ENCODE peak calls at places on chromosomes 4 and X, in seven cellular contexts. One of them, this sample, is unnamed.

GRCh38 chr4:8674311-8674885 is 81.8 kb downstream of the CPZ start:
- DNase-seq in fibroblast of mammary gland: no peak
- DNase-seq in heart right ventricle: no peak
- DNase-seq in retinal pigment epithelial cell: no peak
- DNase-seq in left lung: no peak
- DNase-seq in AG04450: no peak
- DNase-seq in GM12864: no peak
- DNase-seq in this sample: no peak

GRCh38 chr4:1154126-1154522 is 18.3 kb downstream of the SPON2 start:
- DNase-seq in fibroblast of mammary gland: no peak
- DNase-seq in heart right ventricle: no peak
- DNase-seq in retinal pigment epithelial cell: no peak
- DNase-seq in left lung: no peak
- DNase-seq in AG04450: no peak
- DNase-seq in GM12864: no peak
- DNase-seq in this sample: no peak

GRCh38 chr4:4578981-4579380 is 37.1 kb upstream of the STX18 start:
- DNase-seq in fibroblast of mammary gland: no peak
- DNase-seq in heart right ventricle: no peak
- DNase-seq in retinal pigment epithelial cell: no peak
- DNase-seq in left lung: no peak
- DNase-seq in AG04450: no peak
- DNase-seq in GM12864: no peak
- DNase-seq in this sample: no peak

GRCh38 chr4:7673111-7673510 is 238.4 kb upstream of the PSAPL1 start:
- DNase-seq in fibroblast of mammary gland: no peak
- DNase-seq in heart right ventricle: no peak
- DNase-seq in retinal pigment epithelial cell: no peak
- DNase-seq in left lung: no peak
- DNase-seq in AG04450: no peak
- DNase-seq in GM12864: no peak
- DNase-seq in this sample: no peak

GRCh38 chr4:158090323-158090722 is 82.5 kb downstream of the GASK1B start:
- DNase-seq in fibroblast of mammary gland: no peak
- DNase-seq in heart right ventricle: no peak
- DNase-seq in retinal pigment epithelial cell: no peak
- DNase-seq in left lung: no peak
- DNase-seq in AG04450: no peak
- DNase-seq in GM12864: no peak
- DNase-seq in this sample: no peak

GRCh38 chrX:71282514-71283408 is 674 bp upstream of the NONO start:
- DNase-seq in fibroblast of mammary gland: peak; percentile 46
- DNase-seq in heart right ventricle: no peak
- DNase-seq in retinal pigment epithelial cell: peak; percentile 20
- DNase-seq in left lung: no peak
- DNase-seq in AG04450: no peak
- DNase-seq in GM12864: peak; percentile 21
- DNase-seq in this sample: no peak

GRCh38 chrX:134365923-134366322 is 94.0 kb upstream of the HPRT1 start:
- DNase-seq in fibroblast of mammary gland: no peak
- DNase-seq in heart right ventricle: no peak
- DNase-seq in retinal pigment epithelial cell: peak; percentile 8
- DNase-seq in left lung: no peak
- DNase-seq in AG04450: no peak
- DNase-seq in GM12864: no peak
- DNase-seq in this sample: no peak

GRCh38 chrX:13898084-13898483 is 81.2 kb upstream of the GPM6B start:
- DNase-seq in fibroblast of mammary gland: peak; percentile 89
- DNase-seq in heart right ventricle: no peak
- DNase-seq in retinal pigment epithelial cell: no peak
- DNase-seq in left lung: no peak
- DNase-seq in AG04450: no peak
- DNase-seq in GM12864: no peak
- DNase-seq in this sample: no peak

GRCh38 chr4:167031534-167032156 is 202.6 kb downstream of the SPOCK3 start:
- DNase-seq in fibroblast of mammary gland: peak; percentile 32
- DNase-seq in heart right ventricle: no peak
- DNase-seq in retinal pigment epithelial cell: no peak
- DNase-seq in left lung: no peak
- DNase-seq in AG04450: no peak
- DNase-seq in GM12864: no peak
- DNase-seq in this sample: no peak

GRCh38 chr4:64870558-64870957 is 461.3 kb upstream of the TECRL start:
- DNase-seq in fibroblast of mammary gland: no peak
- DNase-seq in heart right ventricle: no peak
- DNase-seq in retinal pigment epithelial cell: no peak
- DNase-seq in left lung: no peak
- DNase-seq in AG04450: no peak
- DNase-seq in GM12864: no peak
- DNase-seq in this sample: no peak

GRCh38 chrX:124228849-124229248 is 103.6 kb upstream of the TEX13D start:
- DNase-seq in fibroblast of mammary gland: no peak
- DNase-seq in heart right ventricle: no peak
- DNase-seq in retinal pigment epithelial cell: no peak
- DNase-seq in left lung: no peak
- DNase-seq in AG04450: no peak
- DNase-seq in GM12864: no peak
- DNase-seq in this sample: no peak

GRCh38 chr4:144465546-144465945 is 180.4 kb upstream of the HHIP start:
- DNase-seq in fibroblast of mammary gland: no peak
- DNase-seq in heart right ventricle: no peak
- DNase-seq in retinal pigment epithelial cell: no peak
- DNase-seq in left lung: no peak
- DNase-seq in AG04450: no peak
- DNase-seq in GM12864: no peak
- DNase-seq in this sample: no peak

GRCh38 chr4:163875327-163875726 is 380.8 kb downstream of the TMA16 start:
- DNase-seq in fibroblast of mammary gland: no peak
- DNase-seq in heart right ventricle: no peak
- DNase-seq in retinal pigment epithelial cell: no peak
- DNase-seq in left lung: no peak
- DNase-seq in AG04450: no peak
- DNase-seq in GM12864: no peak
- DNase-seq in this sample: no peak

DNA sequence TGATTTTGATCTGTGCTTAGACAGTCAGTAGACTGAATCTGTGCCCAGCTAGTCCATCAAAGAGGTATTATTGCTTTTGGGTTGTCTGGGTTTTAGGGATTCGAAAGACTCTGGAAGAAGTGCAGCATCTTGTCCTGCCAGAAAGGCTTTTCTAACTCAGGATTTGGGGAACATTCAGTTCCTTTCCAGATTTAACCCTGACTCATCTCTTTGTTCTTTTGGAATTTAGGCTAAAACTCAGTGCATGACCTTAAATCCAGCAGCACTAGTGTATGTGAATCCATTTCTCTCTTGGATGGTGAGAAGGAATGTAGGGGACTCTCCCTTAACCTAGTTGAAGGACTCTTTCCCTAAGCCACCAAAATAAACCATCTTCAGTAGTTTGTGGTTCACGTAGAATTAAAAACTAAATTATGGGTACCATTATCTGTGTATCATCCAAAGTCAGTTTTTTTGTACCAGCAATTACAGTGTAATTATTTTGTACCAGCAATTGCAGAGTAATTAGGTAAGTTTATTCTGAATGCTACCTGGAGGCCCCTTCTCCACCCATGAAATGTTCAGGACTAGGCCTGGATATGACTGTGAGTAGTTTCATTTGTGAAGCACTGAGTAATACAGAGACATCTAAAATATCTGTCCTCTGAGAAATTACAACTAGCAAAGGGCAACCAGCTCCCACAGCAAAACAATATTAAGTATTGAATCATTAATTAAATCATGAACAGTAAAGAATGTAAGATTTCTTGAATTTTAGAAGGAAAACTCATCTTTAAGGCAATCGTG is 384.0 kb downstream of the TMA16 start:
- DNase-seq in fibroblast of mammary gland: peak; percentile 38
- DNase-seq in heart right ventricle: no peak
- DNase-seq in retinal pigment epithelial cell: no peak
- DNase-seq in left lung: no peak
- DNase-seq in AG04450: no peak
- DNase-seq in GM12864: no peak
- DNase-seq in this sample: no peak
- TF ChIP-seq CTCF in fibroblast of mammary gland: no peak
- TF ChIP-seq CTCF in heart right ventricle: no peak
- TF ChIP-seq CTCF in retinal pigment epithelial cell: no peak
- TF ChIP-seq CTCF in left lung: no peak
- TF ChIP-seq CTCF in AG04450: no peak
- TF ChIP-seq CTCF in GM12864: no peak
- TF ChIP-seq CTCF in this sample: no peak

DNA sequence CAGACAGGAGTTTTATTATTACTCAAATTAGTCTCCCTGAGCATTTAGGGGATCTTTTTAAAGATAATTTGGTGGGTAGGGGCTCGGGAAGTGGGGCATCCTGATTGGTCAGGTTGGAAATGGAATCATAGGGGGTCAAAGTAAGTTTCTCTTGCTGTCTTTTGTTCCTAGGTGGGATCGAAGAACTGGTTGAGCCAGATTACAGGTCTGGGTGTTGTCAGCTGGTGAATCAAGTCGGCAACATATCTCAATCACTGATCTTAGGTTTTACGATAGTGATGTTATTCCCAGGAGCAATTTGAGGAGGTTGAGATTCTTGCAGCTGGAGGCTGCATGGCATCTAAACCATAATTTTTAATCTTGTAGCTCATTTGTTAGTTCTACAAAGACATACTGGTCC is 629.5 kb upstream of the AMOT start:
- DNase-seq in fibroblast of mammary gland: no peak
- DNase-seq in heart right ventricle: no peak
- DNase-seq in retinal pigment epithelial cell: no peak
- DNase-seq in left lung: no peak
- DNase-seq in AG04450: no peak
- DNase-seq in GM12864: no peak
- DNase-seq in this sample: no peak
- H3K4me3 ChIP-seq in fibroblast of mammary gland: no peak overlapping the region
- H3K4me3 ChIP-seq in heart right ventricle: no peak overlapping the region
- H3K4me3 ChIP-seq in retinal pigment epithelial cell: no peak overlapping the region
- H3K4me3 ChIP-seq in left lung: no peak overlapping the region
- H3K4me3 ChIP-seq in AG04450: no peak overlapping the region
- H3K4me3 ChIP-seq in GM12864: no peak overlapping the region
- H3K4me3 ChIP-seq in this sample: no peak overlapping the region

GRCh38 chr4:2829933-2830451 is 13.7 kb upstream of the ADD1 start:
- DNase-seq in fibroblast of mammary gland: no peak
- DNase-seq in heart right ventricle: no peak
- DNase-seq in retinal pigment epithelial cell: no peak
- DNase-seq in left lung: no peak
- DNase-seq in AG04450: no peak
- DNase-seq in GM12864: no peak
- DNase-seq in this sample: no peak

GRCh38 chr4:2828758-2829181 is 14.9 kb upstream of the ADD1 start:
- DNase-seq in fibroblast of mammary gland: no peak
- DNase-seq in heart right ventricle: no peak
- DNase-seq in retinal pigment epithelial cell: no peak
- DNase-seq in left lung: peak; percentile 30
- DNase-seq in AG04450: no peak
- DNase-seq in GM12864: no peak
- DNase-seq in this sample: no peak

GRCh38 chr4:2829321-2829932 is 14.2 kb upstream of the ADD1 start:
- DNase-seq in fibroblast of mammary gland: no peak
- DNase-seq in heart right ventricle: no peak
- DNase-seq in retinal pigment epithelial cell: no peak
- DNase-seq in left lung: no peak
- DNase-seq in AG04450: no peak
- DNase-seq in GM12864: no peak
- DNase-seq in this sample: no peak

GRCh38 chr4:2827071-2827873 is 16.4 kb upstream of the ADD1 start:
- DNase-seq in fibroblast of mammary gland: no peak
- DNase-seq in heart right ventricle: no peak
- DNase-seq in retinal pigment epithelial cell: no peak
- DNase-seq in left lung: peak; percentile 28
- DNase-seq in AG04450: no peak
- DNase-seq in GM12864: no peak
- DNase-seq in this sample: no peak

DNA sequence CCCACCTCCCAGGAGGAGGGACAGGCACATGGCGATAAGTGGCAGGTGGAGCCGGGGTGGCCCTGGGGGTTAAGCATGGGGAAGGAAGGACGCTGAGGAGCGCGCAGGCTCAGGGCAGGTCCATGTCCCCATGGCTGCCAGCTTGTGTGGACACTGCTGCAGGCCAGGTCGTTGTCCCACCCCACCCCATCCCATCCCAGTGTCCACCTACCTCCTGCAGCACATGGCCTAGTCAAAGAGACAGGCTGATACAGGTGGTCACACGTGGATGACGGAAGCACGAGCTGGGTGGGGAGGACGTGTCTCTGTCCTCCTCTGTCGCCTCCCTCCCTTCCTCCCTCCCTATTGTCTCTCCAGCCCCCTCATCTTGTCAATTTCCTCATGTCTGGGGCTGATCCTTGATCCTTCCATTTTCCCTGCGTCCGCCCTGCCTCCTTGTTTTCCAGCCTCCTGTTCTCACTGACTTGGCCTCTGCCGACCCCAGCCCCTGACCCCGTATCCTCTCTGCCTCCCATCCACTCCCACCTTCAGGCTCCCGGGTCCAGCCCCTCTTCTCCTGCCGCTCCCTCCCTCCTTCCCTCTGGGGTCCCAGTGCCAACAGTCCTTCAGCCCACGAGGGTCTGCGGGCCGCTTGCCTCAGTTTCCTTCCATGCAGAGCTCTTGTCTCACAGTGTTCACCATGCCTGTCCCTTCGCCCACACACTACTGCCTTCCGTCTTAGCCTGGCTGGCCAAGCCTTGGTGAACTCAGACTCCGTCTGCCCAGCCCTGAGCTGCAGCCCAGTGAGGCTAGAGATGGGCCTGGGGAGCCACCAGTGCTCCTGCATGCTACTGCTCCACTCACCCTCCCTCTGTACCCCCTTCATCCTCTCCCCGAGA is 15.5 kb upstream of the ADD1 start:
- DNase-seq in fibroblast of mammary gland: no peak
- DNase-seq in heart right ventricle: no peak
- DNase-seq in retinal pigment epithelial cell: no peak
- DNase-seq in left lung: peak; percentile 24
- DNase-seq in AG04450: no peak
- DNase-seq in GM12864: no peak
- DNase-seq in this sample: no peak
- TF ChIP-seq CTCF in fibroblast of mammary gland: no peak
- TF ChIP-seq CTCF in heart right ventricle: no peak
- TF ChIP-seq CTCF in retinal pigment epithelial cell: no peak
- TF ChIP-seq CTCF in left lung: no peak
- TF ChIP-seq CTCF in AG04450: no peak
- TF ChIP-seq CTCF in GM12864: no peak
- TF ChIP-seq CTCF in this sample: no peak

DNA sequence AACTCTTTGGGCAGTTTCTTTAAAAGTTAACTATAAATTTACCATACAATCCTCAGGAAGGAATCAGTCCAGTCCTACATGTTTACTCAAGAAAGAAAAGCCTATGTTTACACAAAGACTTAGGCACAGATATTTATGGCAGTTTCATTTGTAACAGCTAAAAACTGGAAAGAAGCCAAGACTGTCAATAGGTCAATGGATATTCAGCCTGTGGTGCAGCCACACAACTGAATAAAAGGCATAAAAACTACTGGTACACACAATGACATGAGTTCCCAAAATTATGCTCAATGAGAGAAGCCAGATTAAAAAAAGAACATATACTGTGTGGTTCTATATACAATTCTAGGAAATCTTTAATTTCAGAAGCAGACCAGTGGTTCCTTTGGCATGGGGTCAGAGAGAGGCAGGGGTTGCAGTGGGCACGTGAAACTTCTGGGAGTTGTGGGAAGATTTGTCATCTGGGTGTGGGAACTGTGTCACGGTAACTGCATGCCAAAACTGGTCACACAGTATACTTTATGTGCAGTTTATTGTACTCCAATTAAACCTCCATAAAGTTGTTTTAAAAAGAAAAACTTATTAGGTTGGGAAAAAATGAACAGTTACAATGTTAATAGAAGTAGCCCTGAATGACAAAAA is 26.8 kb upstream of the STS start:
- DNase-seq in fibroblast of mammary gland: peak; percentile 64
- DNase-seq in heart right ventricle: no peak
- DNase-seq in retinal pigment epithelial cell: peak; percentile 22
- DNase-seq in left lung: no peak
- DNase-seq in AG04450: no peak
- DNase-seq in GM12864: no peak
- DNase-seq in this sample: no peak
- H3K4me3 ChIP-seq in fibroblast of mammary gland: no peak overlapping the region
- H3K4me3 ChIP-seq in heart right ventricle: no peak overlapping the region
- H3K4me3 ChIP-seq in retinal pigment epithelial cell: no peak overlapping the region
- H3K4me3 ChIP-seq in left lung: no peak overlapping the region
- H3K4me3 ChIP-seq in AG04450: no peak overlapping the region
- H3K4me3 ChIP-seq in GM12864: no peak overlapping the region
- H3K4me3 ChIP-seq in this sample: no peak overlapping the region

This sample was measured in AG09309.